ENCODE peak calls at places on chromosome 19, in eight cellular contexts. One of them, this sample, is unnamed.

GRCh38 chr19:33905473-33905936 is 108.8 kb downstream of the KCTD15 start:
- DNase-seq in Panc1: no peak
- DNase-seq in fibroblast of lung: peak
- DNase-seq in BJ: no peak
- DNase-seq in mammary epithelial cell: peak
- DNase-seq in colonic mucosa: peak
- DNase-seq in body of pancreas: peak
- DNase-seq in left ventricle myocardium inferior: peak
- DNase-seq in this sample: no peak

GRCh38 chr19:5128251-5128931 is 159.5 kb downstream of the KDM4B start:
- DNase-seq in body of pancreas: peak
- DNase-seq in colonic mucosa: no peak
- DNase-seq in BJ: peak
- DNase-seq in Panc1: no peak
- DNase-seq in mammary epithelial cell: no peak
- DNase-seq in fibroblast of lung: peak
- DNase-seq in left ventricle myocardium inferior: peak
- DNase-seq in this sample: no peak

GRCh38 chr19:45716314-45717130 is 14.2 kb downstream of the FBXO46 start:
- DNase-seq in fibroblast of lung: no peak
- DNase-seq in body of pancreas: peak
- DNase-seq in colonic mucosa: peak
- DNase-seq in BJ: no peak
- DNase-seq in mammary epithelial cell: peak
- DNase-seq in Panc1: no peak
- DNase-seq in left ventricle myocardium inferior: no peak
- DNase-seq in this sample: no peak

GRCh38 chr19:57245066-57245465 is 4.6 kb downstream of the ZNF805 start:
- DNase-seq in colonic mucosa: no peak
- DNase-seq in mammary epithelial cell: no peak
- DNase-seq in BJ: no peak
- DNase-seq in fibroblast of lung: no peak
- DNase-seq in Panc1: no peak
- DNase-seq in body of pancreas: no peak
- DNase-seq in left ventricle myocardium inferior: no peak
- DNase-seq in this sample: no peak

GRCh38 chr19:30011051-30011578 is 69.1 kb downstream of the URI1 start:
- DNase-seq in left ventricle myocardium inferior: no peak
- DNase-seq in Panc1: no peak
- DNase-seq in mammary epithelial cell: no peak
- DNase-seq in fibroblast of lung: no peak
- DNase-seq in body of pancreas: no peak
- DNase-seq in BJ: no peak
- DNase-seq in colonic mucosa: no peak
- DNase-seq in this sample: no peak

GRCh38 chr19:10142701-10143375 is 23.1 kb upstream of the EIF3G start:
- DNase-seq in body of pancreas: no peak
- DNase-seq in mammary epithelial cell: no peak
- DNase-seq in BJ: no peak
- DNase-seq in fibroblast of lung: no peak
- DNase-seq in Panc1: no peak
- DNase-seq in colonic mucosa: no peak
- DNase-seq in left ventricle myocardium inferior: no peak
- DNase-seq in this sample: no peak

GRCh38 chr19:6354098-6354674 is 7.1 kb upstream of the CLPP start:
- DNase-seq in Panc1: no peak
- DNase-seq in colonic mucosa: no peak
- DNase-seq in fibroblast of lung: no peak
- DNase-seq in body of pancreas: no peak
- DNase-seq in mammary epithelial cell: no peak
- DNase-seq in BJ: no peak
- DNase-seq in left ventricle myocardium inferior: no peak
- DNase-seq in this sample: no peak

GRCh38 chr19:6071103-6071485 is 39.2 kb downstream of the RFX2 start:
- DNase-seq in colonic mucosa: peak
- DNase-seq in BJ: peak
- DNase-seq in fibroblast of lung: peak
- DNase-seq in left ventricle myocardium inferior: no peak
- DNase-seq in Panc1: no peak
- DNase-seq in mammary epithelial cell: no peak
- DNase-seq in body of pancreas: no peak
- DNase-seq in this sample: no peak

GRCh38 chr19:5585461-5586299 is 17.9 kb upstream of the TINCR start:
- DNase-seq in body of pancreas: peak
- DNase-seq in mammary epithelial cell: no peak
- DNase-seq in BJ: no peak
- DNase-seq in left ventricle myocardium inferior: no peak
- DNase-seq in Panc1: no peak
- DNase-seq in colonic mucosa: no peak
- DNase-seq in fibroblast of lung: peak
- DNase-seq in this sample: no peak

GRCh38 chr19:6718741-6719539 is 1.5 kb downstream of the C3 start:
- DNase-seq in colonic mucosa: no peak
- DNase-seq in mammary epithelial cell: peak
- DNase-seq in body of pancreas: no peak
- DNase-seq in BJ: no peak
- DNase-seq in left ventricle myocardium inferior: no peak
- DNase-seq in fibroblast of lung: no peak
- DNase-seq in Panc1: no peak
- DNase-seq in this sample: no peak

GRCh38 chr19:40799558-40800338 is 757 bp downstream of the EGLN2 start:
- DNase-seq in colonic mucosa: peak
- DNase-seq in mammary epithelial cell: no peak
- DNase-seq in BJ: no peak
- DNase-seq in fibroblast of lung: no peak
- DNase-seq in Panc1: no peak
- DNase-seq in left ventricle myocardium inferior: peak
- DNase-seq in body of pancreas: peak
- DNase-seq in this sample: no peak

GRCh38 chr19:3479177-3479818 is 1.0 kb downstream of the SMIM24 start:
- DNase-seq in body of pancreas: no peak
- DNase-seq in mammary epithelial cell: no peak
- DNase-seq in BJ: no peak
- DNase-seq in colonic mucosa: no peak
- DNase-seq in left ventricle myocardium inferior: no peak
- DNase-seq in fibroblast of lung: no peak
- DNase-seq in Panc1: no peak
- DNase-seq in this sample: no peak

GRCh38 chr19:6048348-6048747 is 62.0 kb downstream of the RFX2 start:
- DNase-seq in body of pancreas: no peak
- DNase-seq in colonic mucosa: no peak
- DNase-seq in Panc1: no peak
- DNase-seq in mammary epithelial cell: no peak
- DNase-seq in BJ: no peak
- DNase-seq in left ventricle myocardium inferior: no peak
- DNase-seq in fibroblast of lung: no peak
- DNase-seq in this sample: no peak

GRCh38 chr19:31096047-31096446 is 253.2 kb downstream of the TSHZ3 start:
- DNase-seq in body of pancreas: no peak
- DNase-seq in left ventricle myocardium inferior: no peak
- DNase-seq in mammary epithelial cell: no peak
- DNase-seq in BJ: no peak
- DNase-seq in fibroblast of lung: no peak
- DNase-seq in Panc1: no peak
- DNase-seq in colonic mucosa: no peak
- DNase-seq in this sample: no peak

GRCh38 chr19:720691-721160 is 12.0 kb downstream of the PALM start:
- DNase-seq in colonic mucosa: no peak
- DNase-seq in Panc1: no peak
- DNase-seq in mammary epithelial cell: no peak
- DNase-seq in body of pancreas: no peak
- DNase-seq in BJ: no peak
- DNase-seq in fibroblast of lung: no peak
- DNase-seq in left ventricle myocardium inferior: no peak
- DNase-seq in this sample: no peak

GRCh38 chr19:719081-719512 is 10.4 kb downstream of the PALM start:
- DNase-seq in BJ: peak
- DNase-seq in mammary epithelial cell: no peak
- DNase-seq in Panc1: no peak
- DNase-seq in colonic mucosa: no peak
- DNase-seq in left ventricle myocardium inferior: peak
- DNase-seq in body of pancreas: peak
- DNase-seq in fibroblast of lung: no peak
- DNase-seq in this sample: no peak

GRCh38 chr19:719636-720377 is 11.1 kb downstream of the PALM start:
- DNase-seq in body of pancreas: no peak
- DNase-seq in colonic mucosa: no peak
- DNase-seq in mammary epithelial cell: no peak
- DNase-seq in left ventricle myocardium inferior: no peak
- DNase-seq in BJ: no peak
- DNase-seq in fibroblast of lung: no peak
- DNase-seq in Panc1: no peak
- DNase-seq in this sample: no peak

GRCh38 chr19:715347-715746 is 6.6 kb downstream of the PALM start:
- DNase-seq in BJ: no peak
- DNase-seq in left ventricle myocardium inferior: no peak
- DNase-seq in mammary epithelial cell: no peak
- DNase-seq in Panc1: no peak
- DNase-seq in body of pancreas: no peak
- DNase-seq in colonic mucosa: no peak
- DNase-seq in fibroblast of lung: no peak
- DNase-seq in this sample: no peak

DNA sequence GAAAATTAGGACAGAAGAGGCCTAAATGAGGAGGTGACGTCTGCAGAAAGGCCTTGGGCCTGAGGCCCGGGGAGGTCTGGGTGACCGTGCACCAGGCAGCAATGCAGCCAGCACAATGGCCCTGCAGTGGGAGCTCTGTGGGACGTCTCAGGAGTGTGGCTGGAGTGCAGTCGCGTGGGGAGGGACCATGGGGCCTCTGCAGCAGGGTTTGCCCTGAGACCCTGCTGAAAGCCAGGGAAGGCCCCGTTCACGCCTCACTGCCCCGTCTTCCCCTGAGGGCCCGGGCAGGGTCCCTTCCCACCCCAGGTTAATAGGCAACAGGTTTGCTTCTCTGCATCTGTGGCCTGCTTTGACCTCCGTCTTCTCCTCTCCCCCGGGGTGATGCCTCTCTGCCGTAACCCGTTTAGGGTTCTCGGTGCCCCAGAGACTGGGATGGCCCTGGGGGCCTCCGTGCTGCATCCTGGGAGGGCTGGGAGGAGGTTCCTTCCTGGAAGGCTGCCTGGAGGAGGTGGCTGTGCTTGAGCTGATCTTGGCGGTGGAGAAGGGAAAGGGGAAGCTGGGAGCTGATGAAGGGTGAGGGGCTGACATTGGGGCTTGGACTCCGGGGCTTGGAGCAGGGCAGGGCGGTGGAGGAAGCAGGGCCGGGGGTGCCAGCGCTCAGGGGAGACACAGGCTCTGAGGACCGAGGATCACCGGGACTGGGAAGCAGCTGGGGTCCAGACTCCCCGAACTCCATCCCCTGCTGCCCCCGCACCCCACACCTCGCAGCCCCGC is 9.7 kb downstream of the PALM start:
- DNase-seq in colonic mucosa: no peak
- DNase-seq in mammary epithelial cell: no peak
- DNase-seq in left ventricle myocardium inferior: no peak
- DNase-seq in fibroblast of lung: no peak
- DNase-seq in BJ: no peak
- DNase-seq in Panc1: no peak
- DNase-seq in body of pancreas: no peak
- DNase-seq in this sample: no peak
- H3K4me3 ChIP-seq in colonic mucosa: no peak
- H3K4me3 ChIP-seq in mammary epithelial cell: no peak
- H3K4me3 ChIP-seq in left ventricle myocardium inferior: peak
- H3K4me3 ChIP-seq in fibroblast of lung: no peak
- H3K4me3 ChIP-seq in BJ: no peak
- H3K4me3 ChIP-seq in Panc1: no peak
- H3K4me3 ChIP-seq in body of pancreas: no peak
- H3K4me3 ChIP-seq in this sample: no peak

DNA sequence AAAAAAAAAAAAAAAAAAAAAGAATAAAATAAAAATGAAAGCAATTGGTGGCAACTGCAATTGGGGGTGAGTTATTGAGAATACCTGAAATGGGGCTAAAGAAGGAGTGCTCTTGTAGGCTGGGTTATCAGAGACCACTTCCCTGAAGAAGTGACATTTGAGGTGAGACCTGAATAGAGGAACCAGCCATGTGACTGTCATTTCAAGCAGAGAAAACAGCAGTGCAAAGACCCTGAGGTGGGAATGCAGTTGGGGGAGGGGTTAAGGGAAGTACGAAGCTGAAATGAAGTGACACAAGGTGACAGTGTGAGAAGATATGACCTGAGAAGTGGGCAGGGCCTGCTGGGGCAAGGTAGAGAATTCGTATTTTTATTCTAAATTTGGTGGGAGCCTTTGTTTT is 4.3 kb upstream of the PALM3 start:
- DNase-seq in mammary epithelial cell: no peak
- DNase-seq in BJ: no peak
- DNase-seq in left ventricle myocardium inferior: no peak
- DNase-seq in Panc1: no peak
- DNase-seq in body of pancreas: no peak
- DNase-seq in colonic mucosa: no peak
- DNase-seq in fibroblast of lung: no peak
- DNase-seq in this sample: no peak
- TF ChIP-seq CTCF in mammary epithelial cell: no peak
- TF ChIP-seq CTCF in BJ: no peak
- TF ChIP-seq CTCF in left ventricle myocardium inferior: no peak
- TF ChIP-seq CTCF in Panc1: no peak
- TF ChIP-seq CTCF in body of pancreas: no peak
- TF ChIP-seq CTCF in colonic mucosa: no peak
- TF ChIP-seq CTCF in fibroblast of lung: no peak
- TF ChIP-seq CTCF in this sample: no peak

DNA sequence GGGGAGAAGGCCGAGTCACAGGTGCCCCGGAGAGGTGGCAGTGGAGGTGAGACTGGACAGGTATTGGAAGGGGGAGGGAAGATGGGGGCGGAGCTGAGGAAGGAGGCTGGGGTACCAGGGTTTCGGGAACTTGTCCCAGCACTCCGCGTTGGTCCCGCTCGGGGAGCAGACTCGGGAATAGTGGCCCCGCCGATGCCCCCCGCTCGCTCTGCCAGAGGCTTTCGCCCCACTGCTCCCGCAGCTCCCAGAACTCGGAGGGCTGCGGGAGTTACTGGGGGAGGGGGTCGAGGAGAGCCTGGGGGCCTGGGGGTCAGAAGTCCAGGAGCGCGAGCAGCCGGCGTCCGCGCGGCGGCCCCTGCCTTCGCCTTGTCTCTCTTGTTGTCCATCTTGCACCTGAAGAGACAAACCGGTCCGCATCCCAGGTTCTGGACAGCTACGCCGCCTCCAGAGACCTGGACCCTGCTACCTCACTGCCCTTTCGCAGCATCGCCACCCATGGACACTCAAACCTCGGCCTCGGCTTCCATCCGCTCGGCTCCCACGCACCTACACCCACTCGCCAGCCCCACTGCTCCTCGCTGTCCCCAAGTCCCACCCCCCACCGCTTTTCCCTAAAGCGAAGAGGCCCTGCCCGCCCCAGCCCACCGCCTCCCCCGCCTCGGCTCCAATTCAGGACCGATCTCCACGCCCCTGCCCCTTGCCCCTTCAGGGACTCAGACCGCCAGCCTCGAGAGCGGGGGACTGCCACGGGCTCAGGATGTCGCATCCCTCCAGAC is 698 bp downstream of the PRR36 start:
- DNase-seq in colonic mucosa: no peak
- DNase-seq in fibroblast of lung: no peak
- DNase-seq in body of pancreas: no peak
- DNase-seq in BJ: no peak
- DNase-seq in Panc1: no peak
- DNase-seq in mammary epithelial cell: no peak
- DNase-seq in left ventricle myocardium inferior: no peak
- DNase-seq in this sample: no peak
- H3K4me3 ChIP-seq in colonic mucosa: no peak
- H3K4me3 ChIP-seq in fibroblast of lung: no peak
- H3K4me3 ChIP-seq in body of pancreas: no peak
- H3K4me3 ChIP-seq in BJ: no peak
- H3K4me3 ChIP-seq in Panc1: peak
- H3K4me3 ChIP-seq in mammary epithelial cell: no peak
- H3K4me3 ChIP-seq in left ventricle myocardium inferior: peak
- H3K4me3 ChIP-seq in this sample: peak

GRCh38 chr19:36528194-36528920 is at the start of gene ZNF260:
- DNase-seq in BJ: peak
- DNase-seq in mammary epithelial cell: peak
- DNase-seq in body of pancreas: peak
- DNase-seq in Panc1: peak
- DNase-seq in left ventricle myocardium inferior: peak
- DNase-seq in fibroblast of lung: peak
- DNase-seq in colonic mucosa: peak
- DNase-seq in this sample: peak
- TF ChIP-seq CTCF in BJ: peak
- TF ChIP-seq CTCF in mammary epithelial cell: no peak
- TF ChIP-seq CTCF in body of pancreas: peak
- TF ChIP-seq CTCF in Panc1: no peak
- TF ChIP-seq CTCF in left ventricle myocardium inferior: no peak
- TF ChIP-seq CTCF in fibroblast of lung: peak
- TF ChIP-seq CTCF in colonic mucosa: no peak
- TF ChIP-seq CTCF in this sample: no peak